ENCODE peak calls at places on chromosomes 11 and 22, in nine cellular contexts. Y is H9, J is neuronal stem cell, Q is heart right ventricle, B is colonic mucosa, I is PC-3, M is transverse colon, N is A549, D is fibroblast of lung. U is an unnamed sample.

GRCh38 chr11:31799036-31799793 is 11.9 kb downstream of the PAX6 start:
- DNase-seq in Y (no peak), J (no peak), Q (no peak), B (no peak), I (no peak), M (no peak), N (no peak), D (no peak), U (no peak)

GRCh38 chr22:48450188-48450825 is 1377.4 kb downstream of the BRD1 start:
- DNase-seq in Y (no peak), J (no peak), Q (no peak), B (no peak), I (no peak), M (no peak), N (no peak), D (no peak), U (no peak)

GRCh38 chr22:29469755-29470154 is 10.3 kb upstream of the NEFH start:
- DNase-seq in Y (peak; percentile 58), J (no peak), Q (no peak), B (no peak), I (no peak), M (no peak), N (no peak), D (no peak), U (no peak)

GRCh38 chr11:60951611-60951908 is 416 bp downstream of the SLC15A3 start:
- DNase-seq in Y (peak; percentile 53), J (no peak), Q (no peak), B (no peak), I (no peak), M (no peak), N (no peak), D (no peak), U (no peak)

GRCh38 chr11:103798456-103798855 is 238.0 kb upstream of the DDI1 start:
- DNase-seq in Y (no peak), J (no peak), Q (no peak), B (no peak), I (no peak), M (no peak), N (no peak), D (peak; percentile 54), U (no peak)

GRCh38 chr11:45887587-45887986 is 2.1 kb downstream of the MAPK8IP1 start:
- DNase-seq in Y (no peak), J (no peak), Q (no peak), B (no peak), I (no peak), M (no peak), N (no peak), D (no peak), U (no peak)

GRCh38 chr11:71372693-71373657 is 75.2 kb downstream of the DHCR7 start:
- DNase-seq in Y (no peak), J (no peak), Q (no peak), B (no peak), I (peak; percentile 61), M (no peak), N (peak; percentile 30), D (peak; percentile 56), U (no peak)

GRCh38 chr11:69115586-69116560 is 39.9 kb upstream of the SMIM38 start:
- DNase-seq in Y (no peak), J (no peak), Q (peak; percentile 70), B (no peak), I (peak; percentile 63), M (peak; percentile 43), N (peak; percentile 35), D (peak; percentile 33), U (no peak)

GRCh38 chr11:95134491-95134890 is 44.8 kb downstream of the ENDOD1 start:
- DNase-seq in Y (no peak), J (no peak), Q (no peak), B (no peak), I (peak; percentile 95), M (no peak), N (no peak), D (peak; percentile 36), U (no peak)

GRCh38 chr11:13891911-13892310 is 70.6 kb upstream of the SPON1 start:
- DNase-seq in Y (no peak), J (no peak), Q (no peak), B (no peak), I (no peak), M (no peak), N (no peak), D (no peak), U (no peak)

DNA sequence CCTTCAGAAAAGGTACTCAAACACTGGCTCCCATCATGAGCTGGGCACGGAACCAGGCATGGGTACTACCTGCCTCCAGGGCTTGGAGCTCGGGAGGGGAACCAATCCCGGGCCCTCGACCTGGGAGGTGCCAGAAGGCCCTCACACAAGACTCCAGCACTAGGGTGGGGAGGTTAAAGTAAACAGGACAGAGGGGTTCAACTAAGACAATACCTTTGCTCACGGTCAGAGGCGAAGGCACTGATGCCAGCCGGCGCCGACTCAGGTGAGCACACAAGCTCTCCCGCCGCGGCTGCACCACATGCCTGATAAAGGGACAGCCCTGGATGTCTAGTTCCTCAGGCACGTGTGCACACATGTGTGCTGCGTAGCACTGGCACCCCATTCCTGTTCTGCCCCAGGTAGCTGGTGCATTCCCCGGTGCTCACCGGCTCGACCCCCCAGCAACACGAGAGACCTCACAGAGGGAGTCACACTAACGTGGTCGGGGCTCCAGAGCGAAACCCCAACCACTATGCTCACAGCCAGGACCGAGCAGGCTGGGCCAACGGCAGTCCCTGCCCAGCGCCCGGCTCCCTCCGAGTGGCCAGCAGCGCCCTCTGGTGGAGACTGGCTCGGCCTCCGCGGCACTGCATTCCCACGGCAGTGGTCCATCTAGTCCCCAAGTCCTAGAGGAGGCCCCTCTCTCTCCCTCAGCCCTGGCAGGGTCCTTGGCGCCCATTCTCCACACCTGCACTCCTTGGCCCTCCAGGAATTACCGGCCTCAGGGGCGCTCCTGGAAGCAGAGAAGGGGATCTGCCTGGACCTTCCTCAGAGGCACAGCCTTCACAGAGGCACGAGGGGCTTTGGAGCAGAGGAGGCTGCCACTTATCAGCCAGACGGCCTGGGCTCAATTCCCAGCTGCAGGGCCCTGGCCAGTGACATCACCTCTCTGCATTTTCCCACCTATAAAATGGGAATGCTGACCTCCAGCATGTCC is 28.8 kb upstream of the MOB2 start:
- DNase-seq in Y (peak; percentile 89), J (peak; percentile 72), Q (peak; percentile 73), B (peak; percentile 80), I (peak; percentile 71), M (peak; percentile 82), N (peak; percentile 93), D (peak; percentile 46), U (peak; percentile 89)
- H3K4me1 ChIP-seq in Y (peaks cover 3% of the 10 kb centered on the region), J (peaks cover 17% of the 10 kb centered on the region), Q (peaks cover 35% of the 10 kb centered on the region), B (peaks cover 5% of the 10 kb centered on the region), I (peaks cover 3% of the 10 kb centered on the region), M (peaks cover 19% of the 10 kb centered on the region), N (peaks cover 7% of the 10 kb centered on the region), D (no peaks in the 10 kb centered on the region), U (peaks cover 4% of the 10 kb centered on the region)

GRCh38 chr11:18394300-18394927 is at the start of gene LDHA:
- DNase-seq in Y (peak; percentile 89), J (peak; percentile 39), Q (peak; percentile 98), B (peak; percentile 99), I (peak; percentile 93), M (peak; percentile 99), N (peak; percentile 96), D (peak; percentile 96), U (peak; percentile 89)

GRCh38 chr11:18392434-18393321 is 1.7 kb upstream of the LDHA start:
- DNase-seq in Y (no peak), J (no peak), Q (no peak), B (no peak), I (no peak), M (no peak), N (no peak), D (no peak), U (no peak)

GRCh38 chr11:18395735-18396504 is 1.6 kb downstream of the LDHA start:
- DNase-seq in Y (peak; percentile 98), J (peak; percentile 98), Q (peak; percentile 97), B (peak; percentile 98), I (peak; percentile 98), M (peak; percentile 98), N (peak; percentile 98), D (peak; percentile 100), U (peak; percentile 99)

GRCh38 chr11:18393581-18394299 is 623 bp upstream of the LDHA start:
- DNase-seq in Y (no peak), J (no peak), Q (no peak), B (peak; percentile 34), I (no peak), M (no peak), N (peak; percentile 24), D (no peak), U (peak; percentile 26)

GRCh38 chr11:18394928-18395734 is 768 bp downstream of the LDHA start:
- DNase-seq in Y (peak; percentile 34), J (peak; percentile 17), Q (peak; percentile 21), B (peak; percentile 48), I (no peak), M (peak; percentile 34), N (peak; percentile 17), D (peak; percentile 12), U (peak; percentile 51)
- H3K4me1 ChIP-seq in Y (peaks cover 4% of the 10 kb centered on the region), J (peaks cover 4% of the 10 kb centered on the region), Q (peaks cover 10% of the 10 kb centered on the region), B (peaks cover 3% of the 10 kb centered on the region), I (peaks cover 22% of the 10 kb centered on the region), M (peaks cover 25% of the 10 kb centered on the region), N (peaks cover 71% of the 10 kb centered on the region), D (peaks cover 5% of the 10 kb centered on the region), U (peaks cover 12% of the 10 kb centered on the region)

GRCh38 chr22:26590525-26590858 is 560 bp upstream of the TPST2 start:
- DNase-seq in Y (no peak), J (no peak), Q (no peak), B (peak; percentile 26), I (peak; percentile 4), M (no peak), N (no peak), D (peak; percentile 30), U (no peak)
- H3K4me1 ChIP-seq in Y (peaks cover 5% of the 10 kb centered on the region), J (peaks cover 6% of the 10 kb centered on the region), Q (peaks cover 28% of the 10 kb centered on the region), B (no peaks in the 10 kb centered on the region), I (peaks cover 6% of the 10 kb centered on the region), M (peaks cover 6% of the 10 kb centered on the region), N (peaks cover 6% of the 10 kb centered on the region), D (peaks cover 7% of the 10 kb centered on the region), U (peaks cover 7% of the 10 kb centered on the region)

GRCh38 chr22:31211504-31211861 is 615 bp upstream of the LIMK2 start:
- DNase-seq in Y (no peak), J (no peak), Q (no peak), B (no peak), I (no peak), M (no peak), N (no peak), D (no peak), U (no peak)
- H3K4me1 ChIP-seq in Y (no peaks in the 10 kb centered on the region), J (peaks cover 8% of the 10 kb centered on the region), Q (peaks cover 18% of the 10 kb centered on the region), B (peaks cover 16% of the 10 kb centered on the region), I (peaks cover 17% of the 10 kb centered on the region), M (peaks cover 33% of the 10 kb centered on the region), N (peaks cover 8% of the 10 kb centered on the region), D (no peaks in the 10 kb centered on the region), U (peaks cover 5% of the 10 kb centered on the region)